ENCODE peak calls at places on chromosome 5, in six cellular contexts. P is kidney epithelial cell, H is astrocyte of the spinal cord, Q is colonic mucosa, I is Panc1, G is IMR-90. A is an unnamed sample.
A peak's percentile ranks its signal among the peaks of the same experiment; 100 is the strongest.

GRCh38 chr5:17292434-17293015 is 75.1 kb downstream of the BASP1 start:
- DNase-seq in P (no peak), H (no peak), Q (no peak), I (no peak), G (no peak), A (no peak)

GRCh38 chr5:176768174-176768970 is 42.0 kb upstream of the UNC5A start:
- DNase-seq in P (no peak), H (no peak), Q (peak; percentile 9), I (no peak), G (no peak), A (no peak)

GRCh38 chr5:55570026-55570425 is 35.3 kb upstream of the PLPP1 start:
- DNase-seq in P (no peak), H (peak; percentile 39), Q (no peak), I (no peak), G (peak; percentile 42), A (peak; percentile 50)

GRCh38 chr5:181245427-181246275 is 1.9 kb upstream of the RACK1 start:
- DNase-seq in P (no peak), H (no peak), Q (no peak), I (no peak), G (no peak), A (no peak)

GRCh38 chr5:33316773-33317172 is 124.0 kb upstream of the TARS1 start:
- DNase-seq in P (no peak), H (peak; percentile 44), Q (no peak), I (no peak), G (peak; percentile 58), A (peak; percentile 37)

GRCh38 chr5:169013208-169013728 is 287.7 kb downstream of the SLIT3 start:
- DNase-seq in P (no peak), H (no peak), Q (no peak), I (no peak), G (no peak), A (no peak)

GRCh38 chr5:124741711-124742496 is 4.5 kb downstream of the ZNF608 start:
- DNase-seq in P (peak; percentile 93), H (peak; percentile 94), Q (peak; percentile 65), I (no peak), G (peak; percentile 83), A (peak; percentile 89)

GRCh38 chr5:77952811-77953210 is 176.7 kb upstream of the TBCA start:
- DNase-seq in P (no peak), H (peak; percentile 32), Q (no peak), I (no peak), G (peak; percentile 54), A (no peak)

GRCh38 chr5:82221020-82221419 is 57.1 kb downstream of the RPS23 start:
- DNase-seq in P (no peak), H (no peak), Q (no peak), I (no peak), G (no peak), A (peak; percentile 5)

GRCh38 chr5:58771750-58772149 is 188.9 kb downstream of the RAB3C start:
- DNase-seq in P (no peak), H (no peak), Q (no peak), I (no peak), G (no peak), A (no peak)

GRCh38 chr5:77990020-77990419 is 213.9 kb upstream of the TBCA start:
- DNase-seq in P (no peak), H (no peak), Q (no peak), I (no peak), G (no peak), A (no peak)

GRCh38 chr5:154176191-154176590 is 14.3 kb upstream of the GALNT10 start:
- DNase-seq in P (no peak), H (peak; percentile 83), Q (no peak), I (no peak), G (peak; percentile 50), A (no peak)

GRCh38 chr5:75951158-75951557 is 132.0 kb upstream of the SV2C start:
- DNase-seq in P (no peak), H (no peak), Q (no peak), I (no peak), G (no peak), A (no peak)

GRCh38 chr5:43601454-43602260 is 1.3 kb upstream of the NNT start:
- DNase-seq in P (no peak), H (peak; percentile 51), Q (no peak), I (no peak), G (peak; percentile 57), A (peak; percentile 64)

GRCh38 chr5:173330151-173330855 is 2.1 kb upstream of the STC2 start:
- DNase-seq in P (no peak), H (no peak), Q (no peak), I (no peak), G (no peak), A (no peak)

GRCh38 chr5:172383231-172383802 is 71.0 kb downstream of the SH3PXD2B start:
- DNase-seq in P (peak; percentile 10), H (peak; percentile 76), Q (peak; percentile 50), I (peak; percentile 73), G (peak; percentile 81), A (peak; percentile 40)

GRCh38 chr5:57221049-57221568 is 47.2 kb downstream of the GPBP1 start:
- DNase-seq in P (no peak), H (peak; percentile 68), Q (no peak), I (peak; percentile 62), G (peak; percentile 65), A (peak; percentile 74)

GRCh38 chr5:15902050-15902449 is 277.5 kb downstream of the MARCHF11 start:
- DNase-seq in P (no peak), H (no peak), Q (no peak), I (no peak), G (no peak), A (no peak)

GRCh38 chr5:14017904-14018303 is 73.4 kb upstream of the DNAH5 start:
- DNase-seq in P (no peak), H (no peak), Q (no peak), I (no peak), G (no peak), A (no peak)

GRCh38 chr5:30092548-30092947 is 1100.9 kb upstream of the CDH6 start:
- DNase-seq in P (no peak), H (no peak), Q (no peak), I (no peak), G (no peak), A (no peak)

GRCh38 chr5:154714271-154714986 is 40.7 kb upstream of the LARP1 start:
- DNase-seq in P (no peak), H (peak; percentile 43), Q (peak; percentile 60), I (no peak), G (peak; percentile 77), A (peak; percentile 45)

GRCh38 chr5:32708949-32709348 is 2.2 kb upstream of the NPR3 start:
- DNase-seq in P (no peak), H (no peak), Q (no peak), I (no peak), G (no peak), A (no peak)

DNA sequence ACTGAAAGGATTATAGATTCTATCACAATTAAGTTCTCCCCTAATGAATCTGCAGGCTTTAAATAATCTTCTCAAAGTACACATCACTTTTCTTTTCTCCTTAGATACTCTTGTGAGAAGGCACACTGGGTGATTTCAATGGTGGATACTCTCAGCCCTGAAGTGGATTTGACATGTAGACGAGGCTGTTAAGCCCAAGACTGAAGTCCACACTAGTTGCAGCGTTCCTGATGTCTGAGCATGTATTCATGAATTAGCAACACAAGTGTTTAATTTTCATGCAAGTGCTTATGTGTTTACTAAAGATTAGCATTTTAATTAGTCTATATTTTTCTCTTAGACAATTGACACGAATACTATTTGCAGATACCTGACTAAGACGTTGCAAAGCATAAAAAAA is 218.9 kb downstream of the TMEM161B start:
- DNase-seq in P (no peak), H (no peak), Q (no peak), I (no peak), G (no peak), A (no peak)
- H3K4me3 ChIP-seq in P (no peak overlapping the region), H (no peak overlapping the region), Q (no peak overlapping the region), I (no peak overlapping the region), G (no peak overlapping the region), A (no peak overlapping the region)

DNA sequence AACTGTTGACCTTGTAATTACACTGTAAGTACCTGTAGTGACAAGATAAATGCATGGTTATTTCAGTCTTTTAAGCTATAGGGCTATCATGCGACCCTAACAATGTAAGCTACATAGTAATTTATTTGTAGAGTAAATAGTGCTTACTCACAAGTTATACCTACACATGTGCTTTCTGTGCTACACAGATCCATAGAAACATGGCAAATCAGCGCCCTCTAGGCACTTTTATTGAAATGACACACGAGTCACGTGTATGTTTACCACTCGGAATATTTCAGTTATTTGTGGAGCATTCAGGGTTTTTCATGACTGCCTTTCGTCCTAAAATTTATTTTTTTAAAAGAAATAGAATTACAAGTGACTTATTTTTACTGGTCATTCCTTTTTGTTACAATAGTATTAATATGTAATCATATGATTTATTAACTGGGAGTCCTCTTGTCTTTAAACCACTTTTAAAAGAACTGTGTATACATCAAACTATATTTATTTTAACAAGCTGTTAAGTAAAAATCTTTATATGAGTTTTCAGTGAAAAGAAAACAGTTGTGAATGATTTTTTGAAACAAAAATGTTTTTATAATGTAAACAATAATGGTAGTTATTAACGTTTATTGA is 1242.3 kb upstream of the WWC1 start:
- DNase-seq in P (peak; percentile 32), H (peak; percentile 53), Q (peak; percentile 49), I (peak; percentile 10), G (no peak), A (peak; percentile 44)
- TF ChIP-seq CTCF in P (peak; percentile 66), H (peak; percentile 50), Q (peak; percentile 53), I (peak; percentile 48), G (peak; percentile 2), A (peak; percentile 58)

DNA sequence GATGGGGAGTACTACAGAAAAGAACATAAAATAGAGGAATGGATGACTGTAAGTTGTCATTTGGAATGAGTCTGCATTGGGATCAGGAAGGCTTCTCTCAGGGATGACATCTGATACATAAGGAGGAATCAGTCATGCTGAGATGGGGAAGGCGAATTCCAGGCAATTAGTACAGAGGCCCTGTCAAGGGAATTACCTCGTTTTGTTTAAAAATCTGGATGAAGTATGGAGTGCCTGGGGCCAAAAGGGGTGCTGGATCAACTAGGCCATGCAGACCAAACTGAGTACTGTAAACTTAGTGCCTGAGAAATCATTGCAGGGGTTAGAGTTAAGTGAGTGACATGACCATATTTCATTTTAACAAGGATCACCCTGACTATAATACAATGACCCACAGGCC is 30.5 kb downstream of the JAKMIP2 start:
- DNase-seq in P (no peak), H (no peak), Q (no peak), I (no peak), G (no peak), A (no peak)
- H3K4me3 ChIP-seq in P (no peak overlapping the region), H (no peak overlapping the region), Q (no peak overlapping the region), I (no peak overlapping the region), G (no peak overlapping the region), A (no peak overlapping the region)

GRCh38 chr5:107855171-107855570 is 184.4 kb upstream of the EFNA5 start:
- DNase-seq in P (no peak), H (no peak), Q (no peak), I (no peak), G (no peak), A (no peak)
- TF ChIP-seq CTCF in P (no peak), H (no peak), Q (no peak), I (peak; percentile 15), G (no peak), A (no peak)

A was measured in fibroblast of villous mesenchyme.